ENCODE peak calls at places on chromosomes 2 and 18, in six cellular contexts. F, M, V, N, Y and G are unnamed samples.

GRCh38 chr2:118224144-118224887 is 136.0 kb downstream of the INSIG2 start:
- DNase-seq in M (peak), N (peak), V (no peak), F (no peak), Y (no peak), G (no peak)

GRCh38 chr2:29031046-29031445 is 43.3 kb downstream of the PCARE start:
- DNase-seq in N (no peak), M (no peak), Y (no peak), V (no peak), F (no peak), G (no peak)

GRCh38 chr2:20578895-20579825 is 71.7 kb downstream of the HS1BP3 start:
- DNase-seq in M (no peak), N (peak), Y (no peak), V (no peak), F (peak), G (no peak)

GRCh38 chr18:12968115-12968514 is 20.3 kb downstream of the SEH1L start:
- DNase-seq in N (no peak), Y (no peak), M (no peak), V (no peak), F (no peak), G (no peak)

GRCh38 chr2:54879598-54880355 is 156.3 kb downstream of the EML6 start:
- DNase-seq in F (no peak), N (no peak), V (no peak), Y (no peak), M (no peak), G (no peak)

GRCh38 chr2:1887915-1888314 is 143.6 kb upstream of the PXDN start:
- DNase-seq in Y (no peak), F (no peak), V (no peak), N (no peak), M (no peak), G (no peak)

GRCh38 chr2:105125920-105126319 is 88.1 kb downstream of the MRPS9 start:
- DNase-seq in M (no peak), Y (no peak), F (no peak), N (no peak), V (no peak), G (no peak)

GRCh38 chr2:38073211-38074005 is 2.5 kb downstream of the CYP1B1 start:
- DNase-seq in N (peak), M (no peak), V (no peak), Y (no peak), F (no peak), G (no peak)

GRCh38 chr2:127100261-127101047 is 6.5 kb downstream of the BIN1 start:
- DNase-seq in V (no peak), N (peak), F (peak), M (no peak), Y (no peak), G (no peak)

GRCh38 chr2:176099159-176099736 is 347 bp upstream of the HOXD12 start:
- DNase-seq in M (no peak), F (peak), N (no peak), V (no peak), Y (no peak), G (no peak)

GRCh38 chr2:73111300-73112025 is 1.3 kb downstream of the RAB11FIP5 start:
- DNase-seq in N (no peak), V (no peak), M (no peak), Y (no peak), F (no peak), G (no peak)

GRCh38 chr18:8218263-8218662 is 391.0 kb upstream of the RAB12 start:
- DNase-seq in N (no peak), V (no peak), Y (no peak), F (no peak), M (no peak), G (no peak)

GRCh38 chr2:124437811-124438210 is 412.7 kb downstream of the CNTNAP5 start:
- DNase-seq in F (no peak), M (no peak), V (no peak), N (no peak), Y (no peak), G (no peak)

GRCh38 chr2:64288321-64288931 is 144.2 kb upstream of the PELI1 start:
- DNase-seq in V (no peak), M (no peak), F (no peak), N (no peak), Y (no peak), G (no peak)

GRCh38 chr2:171149986-171150693 is 10.6 kb downstream of the TLK1 start:
- DNase-seq in N (no peak), M (no peak), V (no peak), Y (no peak), F (no peak), G (no peak)

GRCh38 chr2:168529054-168529833 is 73.2 kb downstream of the CERS6 start:
- DNase-seq in V (no peak), N (no peak), Y (no peak), F (no peak), M (no peak), G (no peak)

GRCh38 chr2:240455227-240455718 is 19.8 kb downstream of the GPC1 start:
- DNase-seq in F (no peak), Y (no peak), N (peak), V (no peak), M (no peak), G (no peak)

GRCh38 chr2:134508396-134508795 is 210.4 kb downstream of the TMEM163 start:
- DNase-seq in M (no peak), F (no peak), V (peak), N (no peak), Y (no peak), G (no peak)

GRCh38 chr2:203578511-203579130 is 43.5 kb upstream of the RAPH1 start:
- DNase-seq in Y (no peak), F (no peak), N (no peak), M (no peak), V (no peak), G (no peak)

GRCh38 chr2:144559681-144560080 is 39.8 kb upstream of the ZEB2 start:
- DNase-seq in M (no peak), Y (no peak), V (no peak), F (no peak), N (no peak), G (no peak)

GRCh38 chr18:34028341-34028740 is 196.4 kb downstream of the NOL4 start:
- DNase-seq in F (no peak), M (no peak), V (no peak), Y (no peak), N (no peak), G (no peak)

GRCh38 chr2:37780097-37780676 is 108.7 kb upstream of the CDC42EP3 start:
- DNase-seq in N (no peak), Y (no peak), M (no peak), F (no peak), V (no peak), G (no peak)

GRCh38 chr2:136764397-136765255 is 719 bp upstream of the THSD7B start:
- DNase-seq in F (no peak), V (no peak), Y (no peak), N (no peak), M (no peak), G (no peak)

GRCh38 chr2:10028988-10029874 is 14.1 kb upstream of the KLF11 start:
- DNase-seq in N (peak), V (no peak), M (no peak), Y (no peak), F (peak), G (no peak)

GRCh38 chr2:152580722-152581121 is 136.5 kb downstream of the PRPF40A start:
- DNase-seq in Y (no peak), N (no peak), V (no peak), F (no peak), M (no peak), G (no peak)

GRCh38 chr2:16522031-16522818 is 143.4 kb downstream of the CYRIA start:
- DNase-seq in F (no peak), M (no peak), V (no peak), N (no peak), Y (no peak), G (no peak)

GRCh38 chr2:102100371-102101096 is 42.0 kb upstream of the IL1R1 start:
- DNase-seq in N (no peak), M (no peak), F (no peak), Y (no peak), V (no peak), G (no peak)

GRCh38 chr2:190717764-190718651 is 69.1 kb downstream of the NAB1 start:
- DNase-seq in V (peak), Y (no peak), M (no peak), N (no peak), F (no peak), G (no peak)

GRCh38 chr2:207308519-207309224 is 142.9 kb upstream of the KLF7 start:
- DNase-seq in N (no peak), M (no peak), Y (no peak), F (no peak), V (no peak), G (no peak)

GRCh38 chr2:207279520-207279919 is 113.8 kb upstream of the KLF7 start:
- DNase-seq in F (no peak), N (no peak), Y (no peak), M (no peak), V (no peak), G (no peak)